ENCODE peak calls at places on chromosomes 1 and 21, in nine cellular contexts. O is NT2/D1; Z is PC-9; S is breast epithelium; L is tibial nerve; C is brain microvascular endothelial cell; R is GM06990; D is CD8-positive, alpha-beta memory T cell; A is aorta. G is an unnamed sample. For H3K36me3 and H3K27me3, the result is how much of the 10 kb centered on the place peaks cover.

GRCh38 chr1:239765163-239765562 is 326.5 kb upstream of the FMN2 start:
- DNase-seq in O (no peak), Z (no peak), S (no peak), L (no peak), C (no peak), R (no peak), D (no peak), A (no peak), G (no peak)

GRCh38 chr21:42195378-42196031 is 23.4 kb upstream of the ABCG1 start:
- DNase-seq in O (no peak), Z (no peak), S (no peak), L (no peak), C (peak), R (no peak), D (no peak), A (peak), G (no peak)

GRCh38 chr1:167273027-167273800 is 52.5 kb downstream of the POU2F1 start:
- DNase-seq in O (no peak), Z (no peak), S (no peak), L (no peak), C (peak), R (no peak), D (no peak), A (no peak), G (no peak)

GRCh38 chr21:46322351-46323226 is 1.1 kb downstream of the C21orf58 start:
- DNase-seq in O (no peak), Z (no peak), S (no peak), L (no peak), C (peak), R (no peak), D (no peak), A (no peak), G (no peak)

GRCh38 chr1:14826172-14826636 is 227.7 kb downstream of the KAZN start:
- DNase-seq in O (no peak), Z (no peak), S (no peak), L (no peak), C (peak), R (no peak), D (no peak), A (no peak), G (no peak)

GRCh38 chr1:90925928-90926869 is 95.6 kb downstream of the ZNF644 start:
- DNase-seq in O (no peak), Z (peak), S (no peak), L (no peak), C (peak), R (no peak), D (no peak), A (no peak), G (no peak)

GRCh38 chr1:188188317-188188716 is 1359.6 kb downstream of the PLA2G4A start:
- DNase-seq in O (no peak), Z (no peak), S (no peak), L (no peak), C (no peak), R (no peak), D (no peak), A (no peak), G (no peak)

GRCh38 chr1:68963353-68963752 is 466.5 kb upstream of the DEPDC1 start:
- DNase-seq in O (no peak), Z (no peak), S (no peak), L (no peak), C (no peak), R (no peak), D (no peak), A (no peak), G (no peak)

GRCh38 chr1:202967684-202968281 is 726 bp upstream of the CYB5R1 start:
- DNase-seq in O (no peak), Z (no peak), S (no peak), L (no peak), C (no peak), R (no peak), D (peak), A (no peak), G (no peak)

GRCh38 chr1:22484741-22485140 is 33.1 kb downstream of the ZBTB40 start:
- DNase-seq in O (no peak), Z (no peak), S (no peak), L (no peak), C (no peak), R (no peak), D (no peak), A (no peak), G (no peak)

GRCh38 chr21:26948194-26948593 is 18.7 kb downstream of the ADAMTS5 start:
- DNase-seq in O (no peak), Z (no peak), S (no peak), L (no peak), C (no peak), R (no peak), D (no peak), A (no peak), G (no peak)

GRCh38 chr1:23035823-23036452 is 16.7 kb downstream of the KDM1A start:
- DNase-seq in O (no peak), Z (no peak), S (no peak), L (no peak), C (peak), R (no peak), D (no peak), A (no peak), G (no peak)

GRCh38 chr1:63892632-63893395 is 119.0 kb downstream of the ROR1 start:
- DNase-seq in O (no peak), Z (peak), S (no peak), L (no peak), C (peak), R (peak), D (no peak), A (peak), G (no peak)

GRCh38 chr1:34806396-34806795 is 13.6 kb downstream of the GJA4 start:
- DNase-seq in O (no peak), Z (no peak), S (no peak), L (no peak), C (peak), R (no peak), D (no peak), A (no peak), G (no peak)

GRCh38 chr1:76868916-76869315 is 1.6 kb downstream of the ST6GALNAC5 start:
- DNase-seq in O (no peak), Z (no peak), S (no peak), L (no peak), C (no peak), R (no peak), D (no peak), A (peak), G (no peak)

GRCh38 chr1:154351363-154352068 is 26.2 kb downstream of the ATP8B2 start:
- DNase-seq in O (no peak), Z (no peak), S (no peak), L (no peak), C (no peak), R (no peak), D (no peak), A (no peak), G (peak)

GRCh38 chr1:171742577-171742922 is 685 bp upstream of the VAMP4 start:
- DNase-seq in O (peak), Z (no peak), S (no peak), L (peak), C (peak), R (no peak), D (no peak), A (peak), G (peak)

GRCh38 chr1:116110507-116111195 is 548 bp upstream of the MAB21L3 start:
- DNase-seq in O (no peak), Z (no peak), S (no peak), L (no peak), C (no peak), R (no peak), D (no peak), A (no peak), G (no peak)

GRCh38 chr1:200558866-200559459 is 61.6 kb downstream of the KIF14 start:
- DNase-seq in O (peak), Z (peak), S (no peak), L (no peak), C (peak), R (peak), D (peak), A (no peak), G (no peak)

GRCh38 chr1:116036255-116036654 is 59.9 kb downstream of the SLC22A15 start:
- DNase-seq in O (no peak), Z (peak), S (no peak), L (no peak), C (no peak), R (no peak), D (no peak), A (no peak), G (no peak)

GRCh38 chr1:68346192-68346808 is 103.5 kb downstream of the RPE65 start:
- DNase-seq in O (peak), Z (no peak), S (no peak), L (no peak), C (no peak), R (no peak), D (no peak), A (no peak), G (no peak)

GRCh38 chr1:51897699-51898031 is 19.1 kb upstream of the NRDC start:
- DNase-seq in O (no peak), Z (peak), S (no peak), L (no peak), C (peak), R (no peak), D (no peak), A (no peak), G (no peak)

GRCh38 chr1:167489581-167490340 is 28.6 kb downstream of the CD247 start:
- DNase-seq in O (peak), Z (no peak), S (no peak), L (no peak), C (no peak), R (no peak), D (peak), A (no peak), G (no peak)

DNA sequence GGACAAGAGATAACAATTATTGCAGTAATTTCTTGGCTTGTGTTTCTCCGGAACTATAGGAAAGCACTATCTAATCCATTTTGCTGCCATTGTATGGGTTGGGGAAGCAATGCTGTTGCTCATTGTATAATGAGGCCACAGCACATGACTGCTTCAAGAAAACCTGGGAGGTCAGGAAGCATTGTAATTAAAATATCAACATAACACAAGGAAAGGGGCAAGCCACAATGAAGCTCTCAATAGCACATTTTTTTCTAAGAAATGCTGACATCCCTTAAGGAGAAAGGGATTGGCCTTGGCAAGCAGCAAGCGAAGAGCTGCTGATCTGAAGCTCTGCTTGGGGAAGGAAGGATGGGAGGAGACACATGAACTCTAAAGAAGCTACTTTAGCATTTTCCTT is 44.0 kb downstream of the PLPP3 start:
- DNase-seq in O (peak), Z (no peak), S (no peak), L (no peak), C (no peak), R (no peak), D (no peak), A (no peak), G (no peak)
- H3K36me3 ChIP-seq in O (half or more), Z (under half), S (under half), L (under half), C (under half), R (under half), D (under half), A (under half), G (under half)

GRCh38 chr1:970973-971730 is 4.9 kb downstream of the PLEKHN1 start:
- DNase-seq in O (no peak), Z (no peak), S (no peak), L (no peak), C (no peak), R (no peak), D (no peak), A (peak), G (no peak)
- H3K27me3 ChIP-seq in O (under half), Z (under half), S (under half), L (half or more), C (under half), R (under half), D (under half), A (under half), G (under half)

GRCh38 chr1:220895412-220895946 is 16.2 kb downstream of the HLX start:
- DNase-seq in O (no peak), Z (no peak), S (no peak), L (no peak), C (no peak), R (no peak), D (no peak), A (no peak), G (no peak)
- H3K4me3 ChIP-seq in O (no peak), Z (no peak), S (no peak), L (no peak), C (no peak), R (no peak), D (no peak), A (no peak), G (no peak)

DNA sequence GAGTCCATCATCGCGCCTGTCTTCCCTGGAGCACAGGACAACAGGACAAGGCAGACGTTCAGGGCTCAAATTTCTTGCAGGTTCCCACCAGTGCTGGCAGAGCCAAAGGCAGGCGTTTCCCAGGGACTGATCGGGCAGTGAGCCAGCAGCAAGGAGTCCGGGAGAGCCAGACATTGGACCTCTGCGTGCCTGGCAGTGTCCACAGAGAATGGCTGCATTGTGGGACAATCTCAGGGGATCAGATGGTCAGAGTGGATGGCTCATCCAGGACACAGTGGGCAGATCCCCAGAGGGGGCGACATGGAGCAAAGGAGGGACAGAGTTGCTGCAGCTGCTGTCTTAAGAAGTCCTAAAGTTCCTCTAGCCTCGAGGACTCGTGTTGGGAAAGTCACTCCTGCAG is 4.6 kb downstream of the TMEM63A start:
- DNase-seq in O (no peak), Z (no peak), S (peak), L (peak), C (peak), R (no peak), D (no peak), A (peak), G (peak)
- H3K36me3 ChIP-seq in O (under half), Z (under half), S (under half), L (under half), C (under half), R (under half), D (under half), A (under half), G (under half)

DNA sequence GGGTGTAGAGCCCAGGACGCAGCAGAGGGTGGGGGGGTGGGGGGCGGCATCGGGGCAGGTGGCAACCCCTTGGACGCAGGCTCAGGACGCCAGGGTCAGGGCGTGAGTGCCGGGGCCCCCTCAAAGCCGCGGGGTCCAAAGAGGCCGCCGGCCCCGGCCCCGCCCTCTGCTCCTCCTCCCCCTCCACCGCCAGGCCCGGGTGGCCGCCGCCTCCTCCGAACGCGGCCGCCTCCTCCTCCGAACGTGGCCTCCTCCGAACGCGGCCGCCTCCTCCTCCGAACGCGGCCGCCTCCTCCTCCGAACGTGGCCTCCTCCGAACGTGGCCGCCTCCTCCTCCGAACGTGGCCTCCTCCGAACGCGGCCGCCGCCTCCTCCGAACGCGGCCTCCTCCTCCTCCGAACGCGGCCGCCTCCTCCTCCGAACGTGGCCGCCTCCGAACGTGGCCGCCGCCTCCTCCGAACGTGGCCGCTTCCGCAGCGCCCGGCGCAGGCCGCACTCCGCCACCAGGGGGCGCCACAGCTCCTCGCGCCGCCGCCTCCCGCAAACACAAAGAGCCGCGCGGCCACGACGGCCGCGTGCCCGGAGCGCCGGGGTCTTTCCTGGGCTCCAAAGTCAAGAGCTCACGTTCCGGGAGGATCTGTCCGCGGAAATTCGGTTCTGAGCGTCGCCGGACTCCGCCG is 19.3 kb upstream of the SAMD11 start:
- DNase-seq in O (peak), Z (peak), S (peak), L (peak), C (peak), R (peak), D (peak), A (peak), G (peak)
- H3K27me3 ChIP-seq in O (under half), Z (under half), S (under half), L (under half), C (under half), R (under half), D (under half), A (under half), G (under half)

GRCh38 chr1:5960336-5960735 is 31.9 kb downstream of the NPHP4 start:
- DNase-seq in O (no peak), Z (no peak), S (peak), L (no peak), C (no peak), R (no peak), D (no peak), A (no peak), G (no peak)
- H3K4me3 ChIP-seq in O (no peak), Z (no peak), S (no peak), L (no peak), C (no peak), R (no peak), D (no peak), A (no peak), G (no peak)

DNA sequence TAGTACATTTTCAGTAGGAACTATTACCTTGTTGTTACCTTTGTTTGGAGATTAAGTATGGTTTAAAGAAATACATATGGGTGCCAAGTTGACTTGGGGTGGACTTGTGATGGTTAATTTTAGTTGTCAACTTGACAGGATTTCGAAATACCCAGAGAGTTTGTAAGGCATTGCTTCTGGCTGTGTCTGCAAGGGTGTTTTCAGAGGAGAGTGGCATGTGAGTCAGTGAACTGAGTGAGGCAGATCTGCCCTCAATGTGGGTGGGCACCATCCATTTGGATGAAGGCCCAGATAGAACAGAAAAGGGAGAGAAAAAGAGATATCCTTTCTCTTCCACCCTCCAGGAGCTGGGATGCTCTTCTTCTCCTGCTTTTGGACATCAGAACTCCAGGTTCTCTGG is 315.5 kb downstream of the GPATCH2 start:
- DNase-seq in O (no peak), Z (no peak), S (no peak), L (no peak), C (no peak), R (no peak), D (no peak), A (no peak), G (no peak)
- H3K36me3 ChIP-seq in O (under half), Z (under half), S (under half), L (under half), C (under half), R (under half), D (under half), A (under half), G (under half)

GRCh38 chr1:50418600-50419109 is 4.6 kb downstream of the DMRTA2 start:
- DNase-seq in O (no peak), Z (no peak), S (no peak), L (no peak), C (no peak), R (no peak), D (no peak), A (no peak), G (no peak)

GRCh38 chr1:50419907-50420248 is 3.4 kb downstream of the DMRTA2 start:
- DNase-seq in O (no peak), Z (no peak), S (no peak), L (no peak), C (no peak), R (no peak), D (no peak), A (no peak), G (no peak)

GRCh38 chr1:50420283-50420682 is 3.0 kb downstream of the DMRTA2 start:
- DNase-seq in O (no peak), Z (no peak), S (no peak), L (no peak), C (no peak), R (no peak), D (no peak), A (no peak), G (no peak)

GRCh38 chr1:50417946-50418599 is 5.2 kb downstream of the DMRTA2 start:
- DNase-seq in O (no peak), Z (no peak), S (no peak), L (no peak), C (no peak), R (no peak), D (no peak), A (no peak), G (no peak)

DNA sequence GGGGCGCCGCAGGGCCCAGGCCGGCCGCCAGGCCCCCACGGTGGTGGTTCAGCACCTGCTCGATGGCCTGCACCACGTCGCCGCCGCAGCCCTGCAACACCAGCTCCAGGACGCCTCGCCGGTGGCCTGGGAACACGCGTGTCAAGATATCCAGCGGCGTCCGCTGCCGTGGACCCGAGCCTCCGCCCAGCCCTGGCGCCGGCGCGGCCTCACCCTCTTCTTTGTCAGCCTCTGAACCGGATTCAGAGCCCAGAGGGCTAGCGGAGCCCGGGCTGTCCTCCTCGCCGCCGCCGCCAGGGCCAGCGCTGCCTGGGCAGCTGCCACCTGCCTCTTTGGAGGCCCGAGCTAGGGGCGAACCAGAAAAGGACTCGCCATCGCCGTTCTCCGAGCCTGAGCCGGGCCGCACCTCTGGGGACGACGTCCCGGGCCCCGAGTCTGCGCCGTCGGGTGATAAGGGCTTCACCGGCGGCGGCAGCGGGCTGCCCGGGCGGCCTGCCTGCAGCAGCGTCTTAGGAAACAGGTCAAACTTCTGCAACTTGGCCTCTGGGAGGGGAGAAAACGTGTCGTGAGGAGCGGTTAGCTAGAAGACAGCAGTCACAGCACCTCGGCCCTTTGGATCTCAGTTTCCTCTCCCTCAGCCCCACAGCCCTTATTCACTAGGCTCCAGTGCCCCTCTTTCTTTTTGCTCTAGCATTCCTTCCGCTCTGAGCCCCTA is 3.9 kb downstream of the DMRTA2 start:
- DNase-seq in O (no peak), Z (no peak), S (no peak), L (no peak), C (no peak), R (no peak), D (no peak), A (no peak), G (no peak)
- H3K27me3 ChIP-seq in O (half or more), Z (under half), S (under half), L (half or more), C (half or more), R (under half), D (under half), A (under half), G (half or more)